ENCODE peak calls at places on chromosomes 11 and 22, in nine cellular contexts. B is cardiac muscle cell; P is CD8-positive, alpha-beta T cell; Y is transverse colon; U is MM.1S; X is heart left ventricle; F is left ventricle myocardium inferior; J is fibroblast of lung; C is thyroid gland. L is an unnamed sample.
A peak's percentile ranks its signal among the peaks of the same experiment; 100 is the strongest.

GRCh38 chr11:130601141-130601540 is 152.7 kb downstream of the ADAMTS15 start:
- DNase-seq in X (peak; percentile 84), J (peak; percentile 63), U (no peak), B (peak; percentile 58), F (peak; percentile 83), C (peak; percentile 80), P (no peak), Y (peak; percentile 63), L (no peak)

GRCh38 chr11:130121430-130121978 is 38.1 kb upstream of the ST14 start:
- DNase-seq in J (peak; percentile 88), X (no peak), C (no peak), F (no peak), B (no peak), P (peak; percentile 32), Y (no peak), U (no peak), L (no peak)

GRCh38 chr11:130087294-130087926 is 17.7 kb downstream of the APLP2 start:
- DNase-seq in Y (no peak), C (no peak), P (no peak), F (no peak), X (no peak), J (no peak), B (no peak), U (no peak), L (no peak)

GRCh38 chr11:11706022-11706421 is 84.2 kb upstream of the GALNT18 start:
- DNase-seq in X (no peak), Y (no peak), P (no peak), F (no peak), J (no peak), U (no peak), C (no peak), B (no peak), L (peak; percentile 13)

GRCh38 chr11:130051077-130051476 is 18.6 kb upstream of the APLP2 start:
- DNase-seq in C (no peak), Y (no peak), J (no peak), U (no peak), B (no peak), P (no peak), F (no peak), X (no peak), L (no peak)

GRCh38 chr11:83571301-83571700 is 285.1 kb upstream of the CCDC90B start:
- DNase-seq in X (no peak), Y (no peak), U (no peak), F (no peak), C (no peak), P (no peak), B (no peak), J (peak; percentile 61), L (no peak)

GRCh38 chr11:34926831-34927132 is 10.4 kb downstream of the PDHX start:
- DNase-seq in F (no peak), Y (no peak), B (no peak), U (no peak), P (no peak), C (no peak), X (no peak), J (peak; percentile 53), L (no peak)

GRCh38 chr11:15742626-15743243 is 613.6 kb downstream of the SOX6 start:
- DNase-seq in Y (no peak), C (no peak), B (no peak), J (peak; percentile 52), P (no peak), X (no peak), U (no peak), F (no peak), L (peak; percentile 21)

GRCh38 chr11:46658259-46658658 is 40.9 kb downstream of the ATG13 start:
- DNase-seq in B (no peak), J (peak; percentile 68), U (no peak), C (no peak), Y (no peak), F (peak; percentile 62), X (peak; percentile 61), P (no peak), L (no peak)

DNA sequence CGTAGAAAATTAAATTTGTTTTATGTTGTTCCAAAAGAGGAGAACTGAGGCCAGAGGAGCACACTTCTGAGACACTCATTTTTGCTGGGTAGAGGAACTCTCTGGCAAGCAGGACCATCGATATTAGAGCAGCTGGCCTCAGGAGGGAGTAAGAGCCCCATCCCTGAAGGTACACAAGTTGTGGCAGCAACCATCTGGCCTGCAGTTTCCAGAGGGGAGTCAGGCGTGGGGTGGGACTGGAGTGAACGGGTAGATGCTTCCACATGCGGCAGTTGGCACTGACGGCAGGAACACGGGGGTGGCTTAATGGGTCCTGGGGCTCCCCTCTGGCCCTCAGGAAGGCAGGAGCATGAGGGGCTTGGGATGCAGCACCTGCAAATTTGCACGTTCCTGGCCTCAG is 13.2 kb upstream of the SSTR3 start:
- DNase-seq in F (no peak), P (peak; percentile 35), B (no peak), J (peak; percentile 7), X (no peak), Y (peak; percentile 35), U (peak; percentile 35), C (no peak), L (no peak)
- H3K4me1 ChIP-seq in F (no peaks in the 10 kb centered on the region), P (peaks cover 93% of the 10 kb centered on the region), B (no peaks in the 10 kb centered on the region), J (peaks cover 18% of the 10 kb centered on the region), X (no peaks in the 10 kb centered on the region), Y (peaks cover 9% of the 10 kb centered on the region), U (peaks cover 74% of the 10 kb centered on the region), C (peaks cover 6% of the 10 kb centered on the region), L (no peaks in the 10 kb centered on the region)

DNA sequence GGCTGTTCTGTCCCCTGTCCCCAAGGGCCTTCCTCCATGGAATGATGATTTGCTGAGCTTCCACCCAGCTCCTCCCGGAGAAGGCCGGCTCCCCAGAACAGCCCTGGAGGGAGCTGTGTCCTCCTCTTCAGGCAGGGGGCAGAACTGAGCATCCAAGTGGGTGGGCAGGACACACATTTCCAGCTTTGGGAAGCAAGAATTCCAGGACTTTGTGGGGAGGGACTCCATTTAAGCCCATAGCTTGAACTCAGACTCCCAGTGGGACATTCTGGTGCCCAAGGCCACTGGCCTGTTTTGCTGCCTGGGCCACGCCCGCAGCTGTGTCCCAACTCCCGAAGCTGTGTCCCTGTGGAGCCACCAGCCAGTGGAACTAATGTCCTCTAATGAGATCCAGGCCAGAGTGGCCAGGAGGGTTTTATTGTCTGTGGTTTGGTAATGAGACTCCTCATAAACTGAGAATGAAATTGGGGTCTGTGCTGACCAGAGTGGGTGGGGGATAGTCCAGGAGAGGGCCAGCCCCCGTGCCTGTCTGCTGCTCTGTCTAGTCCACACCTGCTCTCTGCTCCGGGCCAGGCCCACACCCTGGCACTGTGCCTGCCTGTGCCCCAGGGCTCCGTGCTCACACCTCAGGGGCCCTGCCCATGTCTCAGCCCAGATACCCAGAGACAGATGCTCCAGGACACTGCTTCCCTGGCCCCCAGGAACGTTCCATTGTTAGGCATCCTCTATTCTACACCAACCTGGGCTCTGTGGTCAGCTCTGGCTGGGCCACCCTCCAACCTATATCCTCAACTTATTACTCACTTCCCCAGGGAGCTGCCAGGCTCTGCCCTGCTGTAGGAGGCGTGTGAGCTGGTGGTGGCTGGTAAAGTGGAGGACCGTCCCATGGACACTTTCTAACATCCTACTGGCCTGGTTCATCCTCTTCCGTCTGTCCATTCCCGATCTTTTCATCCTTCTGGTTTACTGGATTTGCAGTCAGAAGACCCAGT is 7.6 kb downstream of the NECTIN1 start:
- DNase-seq in F (peak; percentile 42), U (no peak), X (peak; percentile 60), J (peak; percentile 39), Y (no peak), B (peak; percentile 44), C (no peak), P (no peak), L (peak; percentile 77)
- TF ChIP-seq CTCF in F (peak; percentile 64), U (peak; percentile 31), X (peak; percentile 68), J (peak; percentile 25), Y (peak; percentile 44), B (peak; percentile 58), C (no peak), P (no peak), L (peak; percentile 86)

GRCh38 chr11:128506384-128506783 is 81.0 kb downstream of the ETS1 start:
- DNase-seq in X (no peak), B (no peak), Y (no peak), U (no peak), J (no peak), P (peak; percentile 37), C (no peak), F (no peak), L (no peak)
- H3K36me3 ChIP-seq in X (peaks cover 3% of the 10 kb centered on the region), B (no peaks in the 10 kb centered on the region), Y (no peaks in the 10 kb centered on the region), U (no peaks in the 10 kb centered on the region), J (no peaks in the 10 kb centered on the region), P (peaks cover 13% of the 10 kb centered on the region), C (no peaks in the 10 kb centered on the region), F (no peaks in the 10 kb centered on the region), L (no peaks in the 10 kb centered on the region)

DNA sequence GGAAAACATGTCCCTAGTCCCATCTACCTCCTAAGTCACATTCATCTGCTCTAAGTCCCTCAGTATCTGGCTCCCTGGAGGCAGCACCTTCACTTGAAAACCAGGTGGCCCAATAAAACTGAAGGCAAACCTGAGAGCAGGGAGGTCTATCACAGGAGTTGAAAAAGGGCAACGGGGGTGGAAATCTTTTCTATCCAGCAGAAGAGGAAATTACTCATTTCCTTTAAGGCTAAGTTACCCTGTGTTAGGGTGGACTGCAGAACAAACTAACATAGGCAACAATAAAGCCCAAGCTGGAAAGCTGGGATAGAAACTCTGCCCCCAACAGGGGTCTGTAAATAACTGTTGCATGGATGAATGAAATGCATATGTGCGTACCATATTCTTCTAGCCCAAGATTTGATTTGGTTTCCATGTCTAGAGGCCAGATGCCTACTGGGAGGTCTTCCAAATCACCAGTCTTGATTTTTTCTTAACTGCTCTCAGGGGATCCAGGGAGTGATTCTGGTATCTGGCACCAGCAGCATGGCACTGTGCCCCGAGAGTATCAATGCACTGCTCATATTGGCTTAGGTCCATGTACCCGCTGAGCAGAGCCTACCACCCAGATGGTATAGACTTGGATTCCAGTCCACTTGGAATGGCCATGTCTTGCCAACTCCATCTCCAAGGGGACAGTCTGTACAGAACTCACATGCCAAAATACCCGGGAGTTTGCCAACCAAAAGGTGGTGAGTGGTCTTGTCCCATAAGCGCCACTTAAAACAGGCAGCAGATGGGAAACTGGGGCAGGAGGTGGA is 350.0 kb upstream of the NCAM1 start:
- DNase-seq in Y (no peak), U (no peak), F (no peak), C (no peak), B (no peak), X (no peak), J (no peak), P (no peak), L (peak; percentile 32)
- H3K4me1 ChIP-seq in Y (peaks cover 15% of the 10 kb centered on the region), U (no peaks in the 10 kb centered on the region), F (peaks cover 33% of the 10 kb centered on the region), C (peaks cover 3% of the 10 kb centered on the region), B (peaks cover 9% of the 10 kb centered on the region), X (peaks cover 25% of the 10 kb centered on the region), J (no peaks in the 10 kb centered on the region), P (no peaks in the 10 kb centered on the region), L (peaks cover 23% of the 10 kb centered on the region)

DNA sequence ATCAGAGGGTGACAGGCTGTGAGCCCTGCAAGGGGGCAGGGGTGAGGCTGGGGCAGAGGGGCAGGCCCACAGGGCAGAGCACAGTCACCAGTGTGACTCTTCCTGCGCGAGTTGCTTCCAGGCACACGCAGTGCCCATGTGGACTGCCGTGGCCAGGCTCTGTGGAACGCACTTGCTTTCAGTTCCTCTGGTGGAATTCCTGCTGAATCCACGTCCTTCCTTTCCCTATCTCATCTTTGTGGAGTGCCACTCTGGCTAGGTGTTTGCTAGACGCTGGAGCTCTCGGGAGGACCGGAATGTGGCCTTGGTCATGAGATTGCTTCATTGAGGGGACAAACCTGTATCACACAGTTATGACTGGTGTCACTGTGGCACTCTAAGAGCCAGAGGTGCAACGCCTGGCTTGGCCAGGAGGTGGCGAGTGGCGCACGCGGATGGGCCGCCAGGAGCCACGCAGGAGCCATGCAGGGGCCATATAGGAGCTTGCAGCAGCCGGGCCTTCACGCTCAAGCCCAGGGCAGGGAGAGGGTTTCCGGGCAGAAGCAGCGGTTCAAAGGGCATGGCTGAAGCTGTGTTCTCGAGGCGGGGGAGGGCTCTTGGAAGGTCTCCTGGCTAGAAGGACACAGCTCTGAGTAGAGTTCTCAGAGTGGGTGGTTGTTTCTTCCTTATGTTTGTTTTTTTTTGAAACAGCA is 36.1 kb downstream of the TBC1D22A start:
- DNase-seq in P (peak; percentile 69), X (peak; percentile 76), C (peak; percentile 63), J (peak; percentile 57), B (peak; percentile 83), Y (peak; percentile 82), F (peak; percentile 70), U (peak; percentile 67), L (peak; percentile 87)
- TF ChIP-seq CTCF in P (peak; percentile 72), X (peak; percentile 93), C (peak; percentile 79), J (peak; percentile 94), B (peak; percentile 99), Y (peak; percentile 92), F (peak; percentile 97), U (peak; percentile 85), L (peak; percentile 96)

L was measured in BE2C.